ENCODE peak calls at places on chromosomes 4 and X, in six cellular contexts. O, W, A, R, X and Y are unnamed samples.
A peak's percentile ranks its signal among the peaks of the same experiment; 100 is the strongest.

GRCh38 chr4:105473340-105474109 is at the start of gene PPA2:
- DNase-seq in O (peak; percentile 80), W (peak; percentile 43), A (peak; percentile 83), R (peak; percentile 67), X (peak; percentile 91), Y (peak; percentile 93)

GRCh38 chr4:171266666-171267065 is 546.5 kb upstream of the GALNTL6 start:
- DNase-seq in O (no peak), W (no peak), A (no peak), R (no peak), X (no peak), Y (no peak)

GRCh38 chrX:499870-500364 is 113.2 kb upstream of the PPP2R3B start:
- DNase-seq in O (no peak), W (no peak), A (no peak), R (no peak), X (no peak), Y (no peak)

GRCh38 chr4:385934-386707 is 48.5 kb downstream of the ZNF141 start:
- DNase-seq in O (no peak), W (no peak), A (no peak), R (no peak), X (no peak), Y (no peak)

GRCh38 chrX:150772150-150772970 is 79.2 kb downstream of the MTMR1 start:
- DNase-seq in O (peak; percentile 85), W (peak; percentile 31), A (peak; percentile 37), R (peak; percentile 31), X (peak; percentile 81), Y (peak; percentile 84)

GRCh38 chrX:10482262-10482661 is 138.1 kb downstream of the MID1 start:
- DNase-seq in O (no peak), W (no peak), A (no peak), R (no peak), X (no peak), Y (no peak)

GRCh38 chr4:107870916-107871786 is 46.4 kb downstream of the SGMS2 start:
- DNase-seq in O (no peak), W (no peak), A (peak; percentile 51), R (no peak), X (no peak), Y (no peak)

GRCh38 chrX:103464071-103464773 is 55.1 kb downstream of the RAB40A start:
- DNase-seq in O (peak; percentile 22), W (no peak), A (no peak), R (no peak), X (peak; percentile 62), Y (no peak)

GRCh38 chrX:40173662-40174593 is 76.2 kb upstream of the BCOR start:
- DNase-seq in O (peak; percentile 74), W (no peak), A (peak; percentile 72), R (peak; percentile 43), X (peak; percentile 65), Y (no peak)

GRCh38 chrX:14073561-14073960 is 43.9 kb upstream of the GEMIN8 start:
- DNase-seq in O (no peak), W (no peak), A (no peak), R (no peak), X (no peak), Y (no peak)

GRCh38 chr4:24598025-24598424 is 13.7 kb upstream of the DHX15 start:
- DNase-seq in O (no peak), W (no peak), A (peak; percentile 46), R (no peak), X (peak; percentile 18), Y (no peak)

GRCh38 chr4:185831125-185831815 is 19.3 kb upstream of the SORBS2 start:
- DNase-seq in O (no peak), W (no peak), A (no peak), R (no peak), X (no peak), Y (no peak)

GRCh38 chrX:22090181-22090580 is 58.1 kb downstream of the PHEX start:
- DNase-seq in O (no peak), W (no peak), A (no peak), R (no peak), X (peak; percentile 21), Y (no peak)

GRCh38 chr4:648579-649292 is 23.4 kb downstream of the PDE6B start:
- DNase-seq in O (no peak), W (no peak), A (no peak), R (no peak), X (no peak), Y (no peak)

GRCh38 chr4:45147866-45148265 is 421.5 kb upstream of the GNPDA2 start:
- DNase-seq in O (no peak), W (no peak), A (no peak), R (no peak), X (peak; percentile 43), Y (no peak)